ENCODE peak calls at places on chromosomes 1 and 21, in eight cellular contexts. One of them, this sample, is unnamed.
A peak's percentile ranks its signal among the peaks of the same experiment; 100 is the strongest.

GRCh38 chr1:12615166-12615915 is 2.7 kb downstream of the DHRS3 start:
- DNase-seq in astrocyte: no peak
- DNase-seq in uterus: no peak
- DNase-seq in fibroblast of villous mesenchyme: peak; percentile 45
- DNase-seq in mesendoderm: no peak
- DNase-seq in hepatocyte: no peak
- DNase-seq in colonic mucosa: peak; percentile 53
- DNase-seq in spleen: no peak
- DNase-seq in this sample: peak; percentile 42

GRCh38 chr1:212532469-212533235 is 75.9 kb upstream of the ATF3 start:
- DNase-seq in spleen: no peak
- DNase-seq in astrocyte: no peak
- DNase-seq in fibroblast of villous mesenchyme: no peak
- DNase-seq in uterus: no peak
- DNase-seq in hepatocyte: no peak
- DNase-seq in colonic mucosa: no peak
- DNase-seq in mesendoderm: peak; percentile 33
- DNase-seq in this sample: no peak

GRCh38 chr1:234779160-234779538 is 169.2 kb upstream of the IRF2BP2 start:
- DNase-seq in mesendoderm: no peak
- DNase-seq in astrocyte: no peak
- DNase-seq in fibroblast of villous mesenchyme: peak; percentile 8
- DNase-seq in colonic mucosa: no peak
- DNase-seq in uterus: no peak
- DNase-seq in spleen: peak; percentile 81
- DNase-seq in hepatocyte: peak; percentile 24
- DNase-seq in this sample: no peak

GRCh38 chr1:150362721-150363425 is 1.1 kb upstream of the RPRD2 start:
- DNase-seq in hepatocyte: no peak
- DNase-seq in colonic mucosa: peak; percentile 20
- DNase-seq in mesendoderm: peak; percentile 6
- DNase-seq in uterus: no peak
- DNase-seq in fibroblast of villous mesenchyme: no peak
- DNase-seq in spleen: peak; percentile 80
- DNase-seq in astrocyte: peak; percentile 3
- DNase-seq in this sample: no peak

GRCh38 chr1:183676515-183677189 is 23.5 kb upstream of the APOBEC4 start:
- DNase-seq in spleen: no peak
- DNase-seq in astrocyte: peak; percentile 12
- DNase-seq in colonic mucosa: no peak
- DNase-seq in hepatocyte: peak; percentile 42
- DNase-seq in uterus: no peak
- DNase-seq in fibroblast of villous mesenchyme: peak; percentile 56
- DNase-seq in mesendoderm: peak; percentile 38
- DNase-seq in this sample: peak; percentile 70

GRCh38 chr1:159892944-159893343 is 7.0 kb downstream of the CFAP45 start:
- DNase-seq in astrocyte: no peak
- DNase-seq in hepatocyte: no peak
- DNase-seq in spleen: no peak
- DNase-seq in fibroblast of villous mesenchyme: no peak
- DNase-seq in uterus: no peak
- DNase-seq in mesendoderm: peak; percentile 85
- DNase-seq in colonic mucosa: no peak
- DNase-seq in this sample: no peak

GRCh38 chr1:159915571-159916239 is 9.6 kb downstream of the TAGLN2 start:
- DNase-seq in fibroblast of villous mesenchyme: no peak
- DNase-seq in astrocyte: no peak
- DNase-seq in uterus: no peak
- DNase-seq in spleen: peak; percentile 53
- DNase-seq in hepatocyte: no peak
- DNase-seq in mesendoderm: peak; percentile 96
- DNase-seq in colonic mucosa: no peak
- DNase-seq in this sample: no peak

GRCh38 chr1:9784508-9785133 is 39.1 kb downstream of the CLSTN1 start:
- DNase-seq in hepatocyte: peak; percentile 77
- DNase-seq in fibroblast of villous mesenchyme: peak; percentile 71
- DNase-seq in uterus: no peak
- DNase-seq in astrocyte: peak; percentile 35
- DNase-seq in spleen: no peak
- DNase-seq in mesendoderm: peak; percentile 77
- DNase-seq in colonic mucosa: peak; percentile 71
- DNase-seq in this sample: peak; percentile 69

GRCh38 chr21:45642122-45642813 is 1.3 kb upstream of the PCBP3 start:
- DNase-seq in fibroblast of villous mesenchyme: no peak
- DNase-seq in spleen: peak; percentile 92
- DNase-seq in uterus: no peak
- DNase-seq in hepatocyte: peak; percentile 35
- DNase-seq in astrocyte: no peak
- DNase-seq in colonic mucosa: peak; percentile 27
- DNase-seq in mesendoderm: no peak
- DNase-seq in this sample: no peak

GRCh38 chr21:45630876-45631275 is 12.6 kb upstream of the PCBP3 start:
- DNase-seq in mesendoderm: no peak
- DNase-seq in hepatocyte: peak; percentile 1
- DNase-seq in colonic mucosa: peak; percentile 9
- DNase-seq in spleen: no peak
- DNase-seq in astrocyte: no peak
- DNase-seq in uterus: no peak
- DNase-seq in fibroblast of villous mesenchyme: no peak
- DNase-seq in this sample: no peak

GRCh38 chr1:23664837-23665795 is 26.5 kb upstream of the RPL11 start:
- DNase-seq in hepatocyte: no peak
- DNase-seq in spleen: no peak
- DNase-seq in uterus: no peak
- DNase-seq in colonic mucosa: no peak
- DNase-seq in astrocyte: no peak
- DNase-seq in mesendoderm: peak; percentile 66
- DNase-seq in fibroblast of villous mesenchyme: peak; percentile 43
- DNase-seq in this sample: peak; percentile 56

GRCh38 chr1:206535853-206536188 is 28.5 kb downstream of the RASSF5 start:
- DNase-seq in colonic mucosa: no peak
- DNase-seq in hepatocyte: no peak
- DNase-seq in spleen: peak; percentile 20
- DNase-seq in astrocyte: no peak
- DNase-seq in fibroblast of villous mesenchyme: no peak
- DNase-seq in uterus: no peak
- DNase-seq in mesendoderm: no peak
- DNase-seq in this sample: no peak

GRCh38 chr1:179178965-179179364 is 50.5 kb downstream of the ABL2 start:
- DNase-seq in mesendoderm: no peak
- DNase-seq in colonic mucosa: no peak
- DNase-seq in spleen: no peak
- DNase-seq in hepatocyte: no peak
- DNase-seq in fibroblast of villous mesenchyme: peak; percentile 57
- DNase-seq in uterus: no peak
- DNase-seq in astrocyte: peak; percentile 74
- DNase-seq in this sample: peak; percentile 80

GRCh38 chr1:22658385-22659163 is 5.5 kb downstream of the C1QB start:
- DNase-seq in uterus: no peak
- DNase-seq in mesendoderm: no peak
- DNase-seq in spleen: no peak
- DNase-seq in colonic mucosa: no peak
- DNase-seq in fibroblast of villous mesenchyme: no peak
- DNase-seq in astrocyte: no peak
- DNase-seq in hepatocyte: no peak
- DNase-seq in this sample: no peak

DNA sequence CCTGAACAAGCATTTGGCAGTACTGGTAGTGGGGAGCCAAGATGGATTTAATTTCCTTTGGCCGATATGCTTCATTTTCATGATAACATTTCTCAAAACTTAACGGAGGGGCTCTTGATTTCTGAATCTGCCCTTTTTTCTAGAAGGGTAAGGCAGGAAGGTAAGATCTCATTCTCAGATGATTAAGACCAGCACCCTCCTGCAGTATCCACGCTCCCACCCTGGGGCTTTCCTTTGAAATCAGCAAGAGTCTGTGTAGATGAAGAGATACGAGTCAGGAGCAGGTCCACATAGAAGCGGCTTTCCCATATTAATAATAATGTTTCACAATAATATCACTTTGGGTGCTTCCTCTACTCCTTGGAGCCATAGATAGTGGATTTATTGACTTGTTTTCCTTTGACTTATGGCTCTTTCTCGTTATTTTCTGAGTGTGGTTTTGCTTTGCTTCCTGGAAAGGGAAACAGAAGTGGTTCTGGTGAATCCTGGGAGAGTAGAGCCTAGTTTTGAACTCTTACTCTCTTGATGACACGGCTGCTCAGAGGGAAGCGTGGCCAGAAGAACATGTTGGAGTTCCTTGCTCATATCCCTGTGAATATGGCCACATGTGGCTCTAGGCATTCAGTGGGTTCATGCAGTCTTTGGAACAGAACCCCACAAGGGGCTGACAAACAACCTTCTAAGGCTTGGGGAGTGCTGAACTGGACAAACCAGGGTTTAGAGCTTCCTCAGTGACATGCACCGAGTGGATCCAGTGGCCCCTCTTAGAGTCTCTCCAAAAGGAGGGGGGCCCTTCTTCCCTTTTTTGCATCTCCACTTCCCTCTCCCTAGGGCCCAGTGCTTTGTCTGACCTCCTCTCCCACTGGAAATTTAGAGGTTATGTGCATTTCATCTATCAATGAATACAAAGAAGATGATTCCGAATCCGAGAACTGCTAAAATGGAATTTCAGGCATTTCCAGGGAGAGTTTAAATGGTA is 195.7 kb downstream of the DYRK1A start:
- DNase-seq in hepatocyte: no peak
- DNase-seq in astrocyte: no peak
- DNase-seq in colonic mucosa: no peak
- DNase-seq in fibroblast of villous mesenchyme: no peak
- DNase-seq in mesendoderm: no peak
- DNase-seq in spleen: no peak
- DNase-seq in uterus: no peak
- DNase-seq in this sample: no peak
- H3K4me3 ChIP-seq in hepatocyte: no peak overlapping the region
- H3K4me3 ChIP-seq in astrocyte: no peak overlapping the region
- H3K4me3 ChIP-seq in colonic mucosa: no peak overlapping the region
- H3K4me3 ChIP-seq in fibroblast of villous mesenchyme: no peak overlapping the region
- H3K4me3 ChIP-seq in mesendoderm: no peak overlapping the region
- H3K4me3 ChIP-seq in spleen: no peak overlapping the region
- H3K4me3 ChIP-seq in uterus: no peak overlapping the region
- H3K4me3 ChIP-seq in this sample: no peak overlapping the region

GRCh38 chr1:4447778-4448360 is 206.5 kb upstream of the AJAP1 start:
- DNase-seq in colonic mucosa: no peak
- DNase-seq in spleen: no peak
- DNase-seq in mesendoderm: peak; percentile 55
- DNase-seq in uterus: no peak
- DNase-seq in fibroblast of villous mesenchyme: no peak
- DNase-seq in hepatocyte: no peak
- DNase-seq in astrocyte: no peak
- DNase-seq in this sample: no peak
- H3K4me3 ChIP-seq in colonic mucosa: no peak overlapping the region
- H3K4me3 ChIP-seq in spleen: no peak overlapping the region
- H3K4me3 ChIP-seq in mesendoderm: no peak overlapping the region
- H3K4me3 ChIP-seq in uterus: no peak overlapping the region
- H3K4me3 ChIP-seq in fibroblast of villous mesenchyme: no peak overlapping the region
- H3K4me3 ChIP-seq in hepatocyte: no peak overlapping the region
- H3K4me3 ChIP-seq in astrocyte: no peak overlapping the region
- H3K4me3 ChIP-seq in this sample: no peak overlapping the region

DNA sequence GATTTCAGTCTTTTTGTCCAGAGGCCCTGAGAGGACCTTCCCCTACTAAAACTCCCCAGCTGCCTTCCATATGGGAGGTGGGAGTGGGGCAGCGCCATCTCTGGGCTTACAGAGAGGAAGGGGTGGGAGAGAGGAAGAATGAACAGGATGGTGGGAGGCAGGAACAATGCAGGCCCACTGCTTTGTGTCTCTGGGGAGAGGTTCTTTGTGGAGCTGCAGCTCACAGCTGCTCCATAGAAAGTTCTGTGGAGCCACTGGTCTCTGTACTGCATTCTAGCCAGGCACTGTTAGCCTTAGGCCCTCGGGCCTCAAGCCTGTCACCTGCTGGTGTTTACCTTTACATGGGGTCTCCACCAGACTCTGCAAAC is 43.7 kb upstream of the A3GALT2 start:
- DNase-seq in astrocyte: no peak
- DNase-seq in uterus: no peak
- DNase-seq in hepatocyte: no peak
- DNase-seq in spleen: no peak
- DNase-seq in fibroblast of villous mesenchyme: no peak
- DNase-seq in colonic mucosa: no peak
- DNase-seq in mesendoderm: no peak
- DNase-seq in this sample: no peak
- H3K4me3 ChIP-seq in astrocyte: no peak overlapping the region
- H3K4me3 ChIP-seq in uterus: no peak overlapping the region
- H3K4me3 ChIP-seq in hepatocyte: no peak overlapping the region
- H3K4me3 ChIP-seq in spleen: no peak overlapping the region
- H3K4me3 ChIP-seq in fibroblast of villous mesenchyme: no peak overlapping the region
- H3K4me3 ChIP-seq in colonic mucosa: no peak overlapping the region
- H3K4me3 ChIP-seq in mesendoderm: no peak overlapping the region
- H3K4me3 ChIP-seq in this sample: no peak overlapping the region

GRCh38 chr1:36583080-36583479 is 100.4 kb upstream of the CSF3R start:
- DNase-seq in mesendoderm: no peak
- DNase-seq in uterus: no peak
- DNase-seq in spleen: no peak
- DNase-seq in hepatocyte: no peak
- DNase-seq in fibroblast of villous mesenchyme: no peak
- DNase-seq in colonic mucosa: no peak
- DNase-seq in astrocyte: no peak
- DNase-seq in this sample: no peak

GRCh38 chr1:36585760-36586072 is 103.0 kb upstream of the CSF3R start:
- DNase-seq in hepatocyte: no peak
- DNase-seq in astrocyte: peak; percentile 3
- DNase-seq in spleen: no peak
- DNase-seq in colonic mucosa: no peak
- DNase-seq in uterus: no peak
- DNase-seq in fibroblast of villous mesenchyme: no peak
- DNase-seq in mesendoderm: no peak
- DNase-seq in this sample: peak; percentile 3

GRCh38 chr1:36586146-36586545 is 103.4 kb upstream of the CSF3R start:
- DNase-seq in uterus: no peak
- DNase-seq in mesendoderm: no peak
- DNase-seq in astrocyte: no peak
- DNase-seq in fibroblast of villous mesenchyme: no peak
- DNase-seq in colonic mucosa: no peak
- DNase-seq in spleen: no peak
- DNase-seq in hepatocyte: no peak
- DNase-seq in this sample: no peak

GRCh38 chr1:36583980-36584805 is 101.5 kb upstream of the CSF3R start:
- DNase-seq in astrocyte: no peak
- DNase-seq in colonic mucosa: no peak
- DNase-seq in fibroblast of villous mesenchyme: no peak
- DNase-seq in spleen: no peak
- DNase-seq in mesendoderm: no peak
- DNase-seq in uterus: no peak
- DNase-seq in hepatocyte: no peak
- DNase-seq in this sample: no peak

GRCh38 chr1:36584874-36585759 is 102.4 kb upstream of the CSF3R start:
- DNase-seq in astrocyte: no peak
- DNase-seq in mesendoderm: no peak
- DNase-seq in colonic mucosa: no peak
- DNase-seq in spleen: no peak
- DNase-seq in fibroblast of villous mesenchyme: no peak
- DNase-seq in uterus: no peak
- DNase-seq in hepatocyte: no peak
- DNase-seq in this sample: no peak
- H3K4me3 ChIP-seq in astrocyte: no peak overlapping the region
- H3K4me3 ChIP-seq in mesendoderm: no peak overlapping the region
- H3K4me3 ChIP-seq in colonic mucosa: no peak overlapping the region
- H3K4me3 ChIP-seq in spleen: no peak overlapping the region
- H3K4me3 ChIP-seq in fibroblast of villous mesenchyme: no peak overlapping the region
- H3K4me3 ChIP-seq in uterus: no peak overlapping the region
- H3K4me3 ChIP-seq in hepatocyte: no peak overlapping the region
- H3K4me3 ChIP-seq in this sample: no peak overlapping the region

GRCh38 chr1:240312872-240313271 is 221.2 kb downstream of the FMN2 start:
- DNase-seq in mesendoderm: peak; percentile 81
- DNase-seq in colonic mucosa: no peak
- DNase-seq in hepatocyte: peak; percentile 34
- DNase-seq in uterus: no peak
- DNase-seq in astrocyte: peak; percentile 90
- DNase-seq in spleen: no peak
- DNase-seq in fibroblast of villous mesenchyme: peak; percentile 88
- DNase-seq in this sample: peak; percentile 94
- H3K4me3 ChIP-seq in mesendoderm: no peak overlapping the region
- H3K4me3 ChIP-seq in colonic mucosa: no peak overlapping the region
- H3K4me3 ChIP-seq in hepatocyte: no peak overlapping the region
- H3K4me3 ChIP-seq in uterus: no peak overlapping the region
- H3K4me3 ChIP-seq in astrocyte: no peak overlapping the region
- H3K4me3 ChIP-seq in spleen: no peak overlapping the region
- H3K4me3 ChIP-seq in fibroblast of villous mesenchyme: no peak overlapping the region
- H3K4me3 ChIP-seq in this sample: no peak overlapping the region

This sample was measured in fibroblast of the aortic adventitia.